ENCODE peak calls at places on chromosomes 13 and 19, in six cellular contexts. O is fibroblast of lung, Y is neural progenitor cell, Q is GM23338, T is IMR-90, M is DND-41. H is an unnamed sample.

GRCh38 chr13:49936943-49937273 is 768 bp upstream of the SPRYD7 start:
- DNase-seq in O (no peak), Y (peak; percentile 54), Q (peak; percentile 60), T (no peak), M (no peak), H (peak; percentile 19)

GRCh38 chr13:74144269-74144668 is 10.1 kb upstream of the KLF12 start:
- DNase-seq in O (no peak), Y (no peak), Q (no peak), T (no peak), M (no peak), H (no peak)

GRCh38 chr13:37716796-37717195 is 118.2 kb upstream of the POSTN start:
- DNase-seq in O (no peak), Y (no peak), Q (no peak), T (peak; percentile 6), M (no peak), H (no peak)

GRCh38 chr13:114112231-114112825 is 20.1 kb downstream of the RASA3 start:
- DNase-seq in O (no peak), Y (peak; percentile 80), Q (no peak), T (peak; percentile 45), M (no peak), H (peak; percentile 9)

GRCh38 chr19:30691767-30692516 is 319.8 kb downstream of the ZNF536 start:
- DNase-seq in O (no peak), Y (no peak), Q (no peak), T (no peak), M (no peak), H (no peak)

GRCh38 chr19:51460164-51460992 is 2.1 kb upstream of the SIGLEC8 start:
- DNase-seq in O (no peak), Y (peak; percentile 13), Q (peak; percentile 77), T (peak; percentile 7), M (no peak), H (peak; percentile 69)

GRCh38 chr19:4038057-4038456 is 28.6 kb downstream of the ZBTB7A start:
- DNase-seq in O (no peak), Y (no peak), Q (no peak), T (no peak), M (no peak), H (no peak)

GRCh38 chr13:45295536-45295935 is 45.4 kb downstream of the TPT1 start:
- DNase-seq in O (no peak), Y (no peak), Q (no peak), T (peak; percentile 24), M (no peak), H (no peak)

GRCh38 chr19:50490411-50490811 is 13.8 kb upstream of the GARIN5A start:
- DNase-seq in O (no peak), Y (no peak), Q (no peak), T (no peak), M (no peak), H (no peak)

GRCh38 chr13:106109391-106109791 is 426.1 kb downstream of the EFNB2 start:
- DNase-seq in O (peak; percentile 69), Y (no peak), Q (no peak), T (peak; percentile 47), M (no peak), H (no peak)

DNA sequence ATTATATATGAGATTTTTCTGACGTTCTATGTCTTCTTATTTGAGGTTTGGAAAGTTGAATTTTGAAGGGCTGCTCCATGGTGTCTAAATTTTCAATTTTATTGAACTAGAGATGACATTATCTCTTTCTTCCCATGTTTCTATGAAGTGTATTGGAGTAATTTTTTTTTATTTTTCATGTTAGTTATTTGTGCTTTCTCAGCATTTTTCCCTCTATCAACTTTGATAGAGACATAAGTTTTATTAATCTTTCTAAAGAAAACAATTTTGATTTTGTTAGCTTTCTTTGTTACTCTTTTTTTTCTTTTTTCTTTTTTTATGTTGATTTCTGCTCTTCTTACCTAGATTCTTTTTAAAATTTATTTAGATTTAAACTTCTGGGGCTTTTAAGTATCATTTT is 1694.8 kb downstream of the PCDH9 start:
- DNase-seq in O (no peak), Y (no peak), Q (no peak), T (no peak), M (no peak), H (no peak)
- H2AFZ ChIP-seq in O (no peak overlapping the region), Y (no peak overlapping the region), Q (no peak overlapping the region), T (no peak overlapping the region), M (no peak overlapping the region), H (no peak overlapping the region)

DNA sequence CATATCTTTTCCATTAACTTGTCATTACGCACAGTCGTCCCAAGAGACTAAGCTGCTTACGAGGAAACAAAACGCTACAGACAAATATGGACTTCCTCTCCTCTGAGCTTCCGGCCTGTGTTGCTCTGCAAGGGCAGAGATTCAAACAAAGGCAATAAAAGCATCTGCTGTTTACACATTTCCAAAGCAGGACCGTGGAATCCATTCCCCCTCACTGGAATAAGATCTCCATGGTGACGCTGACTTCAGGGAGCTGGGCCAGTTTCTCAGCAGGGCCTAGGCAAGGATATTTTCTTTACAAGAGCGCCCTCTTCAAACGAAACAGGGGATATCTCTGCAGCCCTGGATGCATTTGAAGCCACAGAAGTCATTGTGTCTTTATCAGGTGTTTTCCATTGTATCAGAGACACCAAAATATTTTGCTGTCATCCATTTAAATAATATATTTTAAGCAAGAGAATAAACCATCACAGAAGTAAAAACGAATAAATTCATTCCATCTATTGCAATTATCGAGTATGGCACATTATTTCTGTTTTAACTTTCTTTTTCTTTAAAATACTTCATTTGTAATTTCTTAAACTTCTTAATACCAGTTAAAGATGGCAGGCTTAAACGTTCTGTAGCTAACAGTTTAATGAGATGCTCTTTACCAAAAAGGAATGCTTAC is 177.5 kb downstream of the DCLK1 start:
- DNase-seq in O (peak; percentile 88), Y (peak; percentile 86), Q (peak; percentile 92), T (peak; percentile 94), M (no peak), H (peak; percentile 73)
- TF ChIP-seq CTCF in O (peak; percentile 67), Y (peak; percentile 88), Q (peak; percentile 90), T (peak; percentile 82), M (no peak), H (peak; percentile 91)

GRCh38 chr19:54141356-54141755 is 3.8 kb downstream of the CNOT3 start:
- DNase-seq in O (peak; percentile 13), Y (no peak), Q (no peak), T (peak; percentile 29), M (no peak), H (no peak)
- H3K4me2 ChIP-seq in O (no peak overlapping the region), Y (no peak overlapping the region), Q (no peak overlapping the region), T (no peak overlapping the region), M (peak overlapping the region; percentile 82), H (no peak overlapping the region)

GRCh38 chr19:31962565-31962996 is 382.8 kb upstream of the ZNF507 start:
- DNase-seq in O (peak; percentile 42), Y (no peak), Q (no peak), T (no peak), M (no peak), H (no peak)
- H2AFZ ChIP-seq in O (no peak overlapping the region), Y (peak overlapping the region; percentile 70), Q (peak overlapping the region; percentile 83), T (no peak overlapping the region), M (no peak overlapping the region), H (no peak overlapping the region)

DNA sequence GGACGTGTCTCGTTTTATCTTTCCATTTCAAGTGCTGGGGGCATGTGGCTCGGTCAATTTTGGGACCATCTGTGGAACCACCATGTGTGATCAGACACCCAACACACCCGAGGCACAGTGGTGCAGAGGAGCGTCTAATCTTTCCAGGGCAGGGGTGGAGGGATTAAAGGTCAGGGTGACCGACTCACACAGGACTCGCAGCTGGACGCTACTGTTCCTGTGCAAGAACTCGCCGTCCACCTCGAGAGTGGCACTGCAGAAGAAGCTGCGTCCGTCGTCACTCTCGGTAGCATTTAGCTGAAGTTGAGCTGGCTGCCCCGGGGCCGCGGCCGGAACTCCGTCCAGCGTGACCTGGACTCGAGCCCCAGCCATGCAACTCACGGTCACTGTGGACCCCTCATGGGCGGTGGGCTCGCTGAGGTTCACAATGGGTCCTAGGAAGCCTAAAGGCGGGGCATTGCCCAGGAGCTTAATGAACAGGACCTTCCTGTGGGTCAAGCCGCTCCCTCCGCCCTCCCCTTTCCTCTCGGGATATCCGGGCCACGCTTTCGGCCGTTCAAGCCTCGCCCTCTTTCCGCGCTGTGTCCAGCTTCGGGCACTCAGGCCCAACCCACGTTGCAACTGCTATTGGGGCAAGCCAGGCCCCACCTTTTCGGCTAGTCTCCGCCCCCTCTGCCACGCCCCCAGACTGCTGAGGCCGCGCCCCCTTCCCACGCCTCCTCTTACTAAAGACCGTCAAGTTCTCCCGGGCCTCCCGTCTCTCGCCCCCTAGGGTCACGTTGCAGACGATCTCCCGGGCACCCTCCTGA is 1.2 kb upstream of the RAVER1 start:
- DNase-seq in O (peak; percentile 94), Y (peak; percentile 93), Q (peak; percentile 95), T (peak; percentile 93), M (peak; percentile 56), H (peak; percentile 99)
- TF ChIP-seq CTCF in O (no peak), Y (peak; percentile 24), Q (peak; percentile 21), T (no peak), M (no peak), H (no peak)

GRCh38 chr19:48717059-48717395 is 2.5 kb downstream of the MAMSTR start:
- DNase-seq in O (peak; percentile 32), Y (no peak), Q (no peak), T (peak; percentile 52), M (no peak), H (peak; percentile 92)
- H3K4me2 ChIP-seq in O (peak overlapping the region; percentile 66), Y (peak overlapping the region; percentile 61), Q (peak overlapping the region; percentile 86), T (peak overlapping the region; percentile 51), M (no peak overlapping the region), H (peak overlapping the region; percentile 83)

DNA sequence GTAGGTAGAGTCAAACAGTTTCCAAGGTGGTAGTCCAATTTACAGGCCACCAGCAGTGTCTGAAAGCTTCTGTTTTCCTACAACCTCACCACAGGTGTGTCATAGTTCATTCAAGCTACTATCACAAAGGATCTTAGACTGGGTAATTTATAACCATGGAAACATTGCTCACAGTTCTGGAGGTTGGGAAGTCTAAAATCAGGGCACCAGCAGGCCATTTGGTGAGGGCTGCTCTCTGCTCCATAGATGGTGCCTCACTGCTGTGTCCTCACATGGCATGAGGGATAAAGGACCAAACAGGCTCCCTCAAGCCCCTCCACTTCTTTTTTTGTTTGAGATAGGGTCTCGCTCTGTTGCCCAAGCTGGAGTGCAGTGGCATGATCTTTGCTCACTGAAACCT is 60.6 kb downstream of the ING1 start:
- DNase-seq in O (no peak), Y (no peak), Q (no peak), T (no peak), M (no peak), H (no peak)
- H2AFZ ChIP-seq in O (no peak overlapping the region), Y (no peak overlapping the region), Q (no peak overlapping the region), T (no peak overlapping the region), M (no peak overlapping the region), H (no peak overlapping the region)

H was measured in osteoblast.